ENCODE peak calls at places on chromosomes 4 and X, in seven cellular contexts. X is lung, G is suprapubic skin, T is lower lobe of right lung, J is tibial nerve, D is IMR-90, S is neural progenitor cell. M is an unnamed sample.

GRCh38 chr4:20273793-20274192 is 22.1 kb downstream of the SLIT2 start:
- DNase-seq in X (no peak), G (no peak), T (no peak), J (no peak), D (no peak), S (peak; percentile 14), M (no peak)

GRCh38 chr4:123386608-123387007 is 10.0 kb upstream of the SPRY1 start:
- DNase-seq in X (no peak), G (no peak), T (no peak), J (no peak), D (peak; percentile 18), S (no peak), M (no peak)

GRCh38 chrX:131843996-131844395 is 179.1 kb upstream of the STK26 start:
- DNase-seq in X (no peak), G (no peak), T (no peak), J (no peak), D (no peak), S (no peak), M (no peak)

GRCh38 chr4:98481167-98481566 is 177.2 kb downstream of the TSPAN5 start:
- DNase-seq in X (no peak), G (no peak), T (no peak), J (no peak), D (no peak), S (no peak), M (no peak)

GRCh38 chrX:133297284-133297683 is 79.1 kb upstream of the TFDP3 start:
- DNase-seq in X (no peak), G (no peak), T (no peak), J (no peak), D (peak; percentile 75), S (no peak), M (no peak)

GRCh38 chr4:141248029-141248428 is 27.3 kb downstream of the ZNF330 start:
- DNase-seq in X (no peak), G (no peak), T (peak; percentile 74), J (no peak), D (peak; percentile 71), S (no peak), M (no peak)

GRCh38 chr4:182593413-182593812 is 323.8 kb downstream of the DCTD start:
- DNase-seq in X (no peak), G (no peak), T (no peak), J (no peak), D (no peak), S (no peak), M (no peak)

GRCh38 chr4:107283587-107284559 is 247.8 kb upstream of the DKK2 start:
- DNase-seq in X (no peak), G (no peak), T (no peak), J (no peak), D (peak; percentile 95), S (no peak), M (no peak)

GRCh38 chr4:5696341-5696740 is 12.0 kb downstream of the EVC2 start:
- DNase-seq in X (no peak), G (no peak), T (no peak), J (no peak), D (no peak), S (no peak), M (no peak)

GRCh38 chr4:52627876-52628275 is 31.2 kb downstream of the USP46 start:
- DNase-seq in X (no peak), G (no peak), T (no peak), J (no peak), D (no peak), S (no peak), M (peak; percentile 69)

GRCh38 chr4:18100657-18101056 is 79.1 kb upstream of the LCORL start:
- DNase-seq in X (no peak), G (no peak), T (no peak), J (no peak), D (no peak), S (no peak), M (no peak)

GRCh38 chrX:23729214-23729613 is 13.9 kb downstream of the ACOT9 start:
- DNase-seq in X (no peak), G (no peak), T (no peak), J (no peak), D (no peak), S (no peak), M (no peak)

GRCh38 chr4:184163813-184164212 is 53.9 kb downstream of the ENPP6 start:
- DNase-seq in X (peak; percentile 57), G (no peak), T (peak; percentile 73), J (no peak), D (peak; percentile 6), S (peak; percentile 88), M (no peak)

GRCh38 chr4:86685401-86685800 is 91.3 kb downstream of the PTPN13 start:
- DNase-seq in X (no peak), G (no peak), T (no peak), J (no peak), D (peak; percentile 12), S (no peak), M (no peak)

GRCh38 chrX:135652602-135653001 is 60.8 kb upstream of the CT45A1 start:
- DNase-seq in X (no peak), G (no peak), T (no peak), J (no peak), D (no peak), S (no peak), M (no peak)

GRCh38 chr4:137359691-137360315 is 172.5 kb downstream of the PCDH18 start:
- DNase-seq in X (no peak), G (no peak), T (no peak), J (no peak), D (peak; percentile 35), S (no peak), M (no peak)

GRCh38 chr4:98653890-98654867 is 4.2 kb downstream of the TSPAN5 start:
- DNase-seq in X (no peak), G (no peak), T (no peak), J (no peak), D (peak; percentile 98), S (no peak), M (no peak)

GRCh38 chrX:150370589-150371312 is 7.6 kb downstream of the MAMLD1 start:
- DNase-seq in X (no peak), G (no peak), T (no peak), J (no peak), D (peak; percentile 0), S (no peak), M (no peak)

GRCh38 chrX:38654302-38654701 is 93.0 kb downstream of the TSPAN7 start:
- DNase-seq in X (no peak), G (no peak), T (no peak), J (no peak), D (peak; percentile 14), S (peak; percentile 31), M (no peak)

GRCh38 chr4:185958094-185958493 is 110.9 kb upstream of the TLR3 start:
- DNase-seq in X (no peak), G (no peak), T (no peak), J (no peak), D (no peak), S (no peak), M (no peak)

GRCh38 chr4:142547974-142548373 is 298.1 kb downstream of the INPP4B start:
- DNase-seq in X (no peak), G (no peak), T (no peak), J (no peak), D (peak; percentile 57), S (no peak), M (no peak)

GRCh38 chr4:99946346-99947189 is at the start of gene DNAJB14:
- DNase-seq in X (peak; percentile 79), G (peak; percentile 83), T (peak; percentile 87), J (peak; percentile 60), D (peak; percentile 69), S (peak; percentile 88), M (peak; percentile 90)

GRCh38 chrX:111216293-111216801 is 53.9 kb downstream of the CAPN6 start:
- DNase-seq in X (no peak), G (no peak), T (no peak), J (no peak), D (no peak), S (no peak), M (no peak)

DNA sequence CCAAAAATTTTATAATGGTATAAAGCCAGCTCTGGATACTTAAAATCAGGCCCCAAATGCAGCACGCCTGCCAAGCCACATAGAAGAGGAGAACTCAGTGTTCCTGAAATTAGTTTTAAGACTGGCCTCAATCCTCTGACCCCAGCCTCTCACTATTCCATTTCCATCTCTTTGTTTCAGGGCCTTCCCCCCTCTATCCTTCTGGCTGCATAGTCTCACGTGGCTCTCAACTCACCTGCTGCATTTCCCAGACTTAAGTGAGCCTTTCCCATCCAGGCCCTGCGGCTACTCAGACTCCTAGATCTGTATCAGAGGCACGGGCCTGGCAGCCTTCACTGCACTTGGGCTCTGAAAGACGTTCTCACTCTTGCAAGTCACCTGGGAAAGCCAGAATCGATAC is 5.2 kb upstream of the CBR4 start:
- DNase-seq in X (no peak), G (no peak), T (no peak), J (no peak), D (no peak), S (no peak), M (no peak)
- H3K27ac ChIP-seq in X (no peak overlapping the region), G (peak overlapping the region; percentile 82), T (no peak overlapping the region), J (no peak overlapping the region), D (no peak overlapping the region), S (no peak overlapping the region), M (peak overlapping the region; percentile 62)

GRCh38 chr4:81030617-81031388 is at the start of gene BMP3:
- DNase-seq in X (peak; percentile 62), G (no peak), T (peak; percentile 75), J (peak; percentile 22), D (peak; percentile 18), S (peak; percentile 74), M (no peak)
- H3K27me3 ChIP-seq in X (no peaks in the 10 kb centered on the region), G (peaks cover 40% of the 10 kb centered on the region), T (peaks cover 39% of the 10 kb centered on the region), J (peaks cover 54% of the 10 kb centered on the region), D (peaks cover 62% of the 10 kb centered on the region), S (peaks cover 100% of the 10 kb centered on the region), M (no peaks in the 10 kb centered on the region)

DNA sequence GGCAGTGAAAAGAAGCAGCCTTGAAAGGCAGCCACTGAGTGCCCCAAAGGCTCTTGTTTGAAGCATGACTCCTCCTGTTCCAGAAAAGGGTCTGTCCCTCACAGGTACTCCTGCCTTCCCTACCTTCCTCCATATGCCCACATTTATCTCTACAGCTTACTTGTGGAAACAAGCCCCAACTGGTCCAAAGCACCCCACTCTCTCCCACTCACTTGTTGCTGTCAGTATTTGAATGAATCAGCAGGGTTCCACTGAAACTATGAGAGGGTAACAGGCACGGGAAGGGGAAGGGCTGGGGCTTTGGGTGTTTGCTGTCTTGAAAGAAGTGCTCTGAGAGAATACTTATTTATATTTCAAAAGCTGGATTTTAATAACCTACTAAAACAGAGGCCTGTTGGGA is 34.9 kb downstream of the GPR143 start:
- DNase-seq in X (no peak), G (no peak), T (no peak), J (no peak), D (no peak), S (no peak), M (no peak)
- H3K4me1 ChIP-seq in X (no peaks in the 10 kb centered on the region), G (no peaks in the 10 kb centered on the region), T (no peaks in the 10 kb centered on the region), J (no peaks in the 10 kb centered on the region), D (no peaks in the 10 kb centered on the region), S (no peaks in the 10 kb centered on the region), M (no peaks in the 10 kb centered on the region)

DNA sequence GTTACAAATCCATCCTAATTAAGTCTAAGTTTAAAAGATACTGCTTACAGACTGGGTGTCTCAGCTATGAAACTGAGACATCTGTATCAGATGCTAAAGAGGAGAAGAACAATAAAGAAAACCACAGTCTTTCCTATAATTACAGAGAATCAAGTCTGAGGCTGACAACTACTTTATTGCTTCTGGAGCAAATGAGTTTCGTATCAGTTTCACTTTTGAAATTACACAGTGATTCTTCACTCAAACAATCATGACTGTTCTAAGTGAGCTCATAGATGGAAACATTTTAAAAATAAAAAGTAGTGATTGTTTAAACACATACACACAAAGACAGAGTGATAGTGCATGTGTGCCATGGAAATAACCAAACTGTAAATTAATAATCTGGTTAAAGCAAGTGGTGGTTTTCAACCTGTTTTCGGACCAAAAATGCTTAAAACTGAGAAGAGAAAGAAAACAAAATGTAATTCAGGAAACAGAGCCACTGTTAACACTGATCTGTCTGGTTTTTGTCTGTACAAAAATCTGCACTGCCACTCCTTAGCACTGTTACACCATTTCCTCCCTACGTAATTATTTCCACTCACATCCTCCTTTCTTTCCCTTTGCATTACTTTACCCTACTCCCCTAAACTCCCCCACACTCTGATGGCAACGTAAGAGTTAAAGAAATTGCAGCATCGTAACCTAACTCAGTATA is 12.5 kb downstream of the RFC1 start:
- DNase-seq in X (no peak), G (no peak), T (no peak), J (no peak), D (peak; percentile 39), S (no peak), M (no peak)
- H3K27ac ChIP-seq in X (no peak overlapping the region), G (peak overlapping the region; percentile 73), T (peak overlapping the region; percentile 87), J (peak overlapping the region; percentile 16), D (peak overlapping the region; percentile 21), S (no peak overlapping the region), M (peak overlapping the region; percentile 74)

M was measured in ascending aorta.